ENCODE peak calls at places on chromosomes 5 and 9, in four cellular contexts. F, M, K and D are unnamed samples.

GRCh38 chr9:98521141-98521540 is 187.6 kb downstream of the GABBR2 start:
- DNase-seq in F (no peak), M (no peak), K (peak; percentile 15), D (no peak)

GRCh38 chr9:123440256-123440655 is 84.3 kb downstream of the CRB2 start:
- DNase-seq in F (no peak), M (no peak), K (no peak), D (no peak)

GRCh38 chr5:138849882-138850281 is 25.3 kb downstream of the LRRTM2 start:
- DNase-seq in F (no peak), M (no peak), K (no peak), D (no peak)

GRCh38 chr5:90563161-90563560 is 4.6 kb downstream of the ADGRV1 start:
- DNase-seq in F (no peak), M (no peak), K (no peak), D (no peak)

GRCh38 chr5:61777292-61777691 is 445.2 kb downstream of the ZSWIM6 start:
- DNase-seq in F (no peak), M (no peak), K (no peak), D (no peak)

GRCh38 chr9:127942152-127943010 is 4.7 kb upstream of the DPM2 start:
- DNase-seq in F (peak; percentile 83), M (peak; percentile 91), K (peak; percentile 67), D (peak; percentile 67)

GRCh38 chr9:14485366-14485765 is 171.4 kb upstream of the NFIB start:
- DNase-seq in F (no peak), M (no peak), K (no peak), D (no peak)

GRCh38 chr5:35046754-35047153 is 995 bp downstream of the AGXT2 start:
- DNase-seq in F (no peak), M (no peak), K (no peak), D (no peak)

GRCh38 chr9:114014044-114014443 is 64.1 kb downstream of the AMBP start:
- DNase-seq in F (no peak), M (no peak), K (no peak), D (no peak)

GRCh38 chr9:136728548-136729123 is 14.1 kb downstream of the LCN10 start:
- DNase-seq in F (peak; percentile 75), M (peak; percentile 89), K (no peak), D (no peak)

GRCh38 chr5:143148461-143149170 is 254.9 kb downstream of the NR3C1 start:
- DNase-seq in F (no peak), M (no peak), K (no peak), D (no peak)

GRCh38 chr5:179265529-179266290 is 79.6 kb downstream of the ADAMTS2 start:
- DNase-seq in F (peak; percentile 51), M (peak; percentile 98), K (peak; percentile 81), D (no peak)

GRCh38 chr5:35041251-35041650 is 6.5 kb downstream of the AGXT2 start:
- DNase-seq in F (no peak), M (no peak), K (no peak), D (no peak)

GRCh38 chr9:8251566-8251965 is 452.0 kb upstream of the DMAC1 start:
- DNase-seq in F (no peak), M (no peak), K (no peak), D (no peak)

GRCh38 chr5:154411338-154411737 is 34.5 kb upstream of the SAP30L start:
- DNase-seq in F (no peak), M (no peak), K (no peak), D (no peak)

GRCh38 chr9:28051559-28051958 is 478.3 kb upstream of the C9orf72 start:
- DNase-seq in F (no peak), M (no peak), K (no peak), D (no peak)

GRCh38 chr9:136644593-136645342 is 17.9 kb upstream of the EGFL7 start:
- DNase-seq in F (peak; percentile 82), M (peak; percentile 91), K (peak; percentile 75), D (peak; percentile 84)

GRCh38 chr5:127330116-127330515 is 39.5 kb downstream of the MEGF10 start:
- DNase-seq in F (no peak), M (no peak), K (no peak), D (no peak)

GRCh38 chr9:34124923-34125322 is 1.6 kb downstream of the DCAF12 start:
- DNase-seq in F (no peak), M (no peak), K (peak; percentile 41), D (no peak)

GRCh38 chr5:33824516-33825195 is 67.1 kb downstream of the ADAMTS12 start:
- DNase-seq in F (no peak), M (no peak), K (no peak), D (no peak)

GRCh38 chr5:126614189-126614588 is 13.4 kb downstream of the PHAX start:
- DNase-seq in F (no peak), M (no peak), K (no peak), D (no peak)

GRCh38 chr5:93607367-93608258 is 24.6 kb downstream of the NR2F1 start:
- DNase-seq in F (peak; percentile 84), M (no peak), K (no peak), D (peak; percentile 59)

GRCh38 chr9:71115448-71115975 is 5.9 kb downstream of the TRPM3 start:
- DNase-seq in F (no peak), M (no peak), K (no peak), D (no peak)

GRCh38 chr5:158140120-158140778 is 281.3 kb upstream of the CLINT1 start:
- DNase-seq in F (no peak), M (no peak), K (no peak), D (no peak)

GRCh38 chr5:154368041-154368800 is 77.6 kb upstream of the SAP30L start:
- DNase-seq in F (peak; percentile 83), M (no peak), K (peak; percentile 31), D (no peak)

GRCh38 chr9:117080996-117081395 is 333.9 kb downstream of the ASTN2 start:
- DNase-seq in F (peak; percentile 31), M (no peak), K (no peak), D (no peak)
- TF ChIP-seq CTCF in F (no peak), M (no peak), K (no peak), D (no peak)

GRCh38 chr5:84088996-84089395 is 295.7 kb downstream of the EDIL3 start:
- DNase-seq in F (peak; percentile 16), M (no peak), K (no peak), D (no peak)
- TF ChIP-seq CTCF in F (peak; percentile 32), M (no peak), K (no peak), D (no peak)

GRCh38 chr9:84419203-84419602 is 78.6 kb upstream of the SLC28A3 start:
- DNase-seq in F (peak; percentile 31), M (no peak), K (no peak), D (no peak)
- TF ChIP-seq CTCF in F (peak; percentile 48), M (no peak), K (no peak), D (no peak)

GRCh38 chr9:104778802-104779201 is 14.9 kb downstream of the NIPSNAP3B start:
- DNase-seq in F (no peak), M (no peak), K (no peak), D (no peak)

GRCh38 chr9:104783588-104783987 is 19.7 kb downstream of the NIPSNAP3B start:
- DNase-seq in F (no peak), M (no peak), K (no peak), D (no peak)

GRCh38 chr9:104779946-104780539 is 16.1 kb downstream of the NIPSNAP3B start:
- DNase-seq in F (no peak), M (no peak), K (no peak), D (no peak)

GRCh38 chr9:104779334-104779733 is 15.4 kb downstream of the NIPSNAP3B start:
- DNase-seq in F (no peak), M (no peak), K (no peak), D (no peak)

DNA sequence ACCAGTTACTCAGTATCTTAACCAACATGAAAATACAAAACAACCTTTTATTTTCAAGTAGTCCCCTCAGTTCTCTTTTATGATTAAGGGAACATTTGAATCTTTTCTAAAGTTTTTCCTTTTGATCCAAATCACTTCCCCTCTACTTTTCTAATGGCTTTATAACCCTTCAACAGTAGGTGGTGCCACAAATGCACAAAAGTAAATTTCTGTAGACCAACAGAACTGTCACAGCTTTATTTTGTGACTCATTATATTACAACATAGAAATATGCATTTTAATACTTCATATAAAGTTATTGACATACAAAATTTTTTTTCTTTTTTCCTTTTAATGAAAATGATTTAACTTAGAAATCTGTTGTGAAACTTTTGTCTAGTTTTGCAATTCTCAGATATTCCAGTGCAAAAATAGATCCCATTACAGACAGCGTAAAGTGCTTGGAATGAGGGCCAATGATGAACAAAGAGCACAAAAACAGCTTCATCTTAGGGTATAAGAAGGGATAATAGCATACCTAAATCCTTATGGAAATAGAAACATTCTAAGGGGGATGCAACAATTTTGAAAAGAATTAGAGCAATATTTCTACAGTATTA is 17.0 kb downstream of the NIPSNAP3B start:
- DNase-seq in F (no peak), M (no peak), K (no peak), D (no peak)
- TF ChIP-seq CTCF in F (peak; percentile 39), M (peak; percentile 22), K (peak; percentile 6), D (peak; percentile 31)

DNA sequence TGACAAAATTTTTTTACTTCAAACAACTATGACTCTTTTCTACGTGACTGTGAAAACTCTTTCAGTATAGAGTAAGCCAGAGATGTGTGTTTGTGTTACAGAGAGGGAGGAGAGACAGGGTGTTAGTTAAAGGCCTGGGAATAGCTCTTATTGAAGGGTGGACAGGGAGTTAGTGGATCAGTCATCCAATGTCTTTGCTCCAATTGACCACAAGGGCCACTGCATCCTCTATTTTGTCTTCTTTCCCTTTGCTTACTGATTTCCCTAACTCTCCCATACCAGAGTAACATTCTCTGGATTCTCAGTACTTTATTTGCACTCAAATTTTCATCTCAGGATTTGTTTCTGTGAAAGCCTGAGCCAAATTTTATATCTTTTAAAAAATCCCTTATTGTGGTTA is 920.3 kb downstream of the CDH18 start:
- DNase-seq in F (no peak), M (no peak), K (no peak), D (no peak)
- TF ChIP-seq CTCF in F (peak; percentile 15), M (no peak), K (no peak), D (no peak)

DNA sequence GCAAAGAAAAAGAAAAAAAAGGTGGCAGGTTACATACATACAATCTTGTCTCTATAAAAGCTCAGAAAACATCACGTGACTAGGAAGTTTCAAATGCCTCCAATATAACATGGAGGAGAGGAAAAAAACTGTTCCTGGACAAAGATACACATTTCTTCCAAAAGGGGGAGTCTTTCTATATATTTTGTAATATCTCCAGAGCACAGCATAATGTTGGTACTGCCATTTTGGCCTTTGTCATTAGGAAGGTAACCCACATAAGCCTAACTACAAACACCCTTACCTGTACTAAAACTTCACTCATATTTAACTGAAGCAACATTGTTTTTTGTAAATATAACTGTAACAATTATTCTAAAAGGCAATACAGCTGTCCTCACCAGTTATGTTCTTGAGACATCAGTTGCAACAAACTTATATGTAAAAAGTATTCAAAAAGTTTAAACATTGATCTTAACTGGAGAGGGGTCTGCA is 1.2 kb upstream of the BTF3 start:
- DNase-seq in F (peak; percentile 42), M (no peak), K (no peak), D (no peak)
- TF ChIP-seq CTCF in F (peak; percentile 54), M (peak; percentile 2), K (no peak), D (peak; percentile 30)

GRCh38 chr5:172736524-172737135 is 34.4 kb downstream of the DUSP1 start:
- DNase-seq in F (no peak), M (no peak), K (no peak), D (no peak)
- TF ChIP-seq CTCF in F (no peak), M (no peak), K (no peak), D (no peak)